ENCODE peak calls at places on chromosomes 4 and X, in five cellular contexts. H is GM23248, I is neural progenitor cell, K is PC-3, N is GM23338. J is an unnamed sample. For H3K27me3, the result is how much of the 10 kb centered on the place peaks cover.

GRCh38 chrX:31506360-31506759 is 434.5 kb upstream of the FTHL17 start:
- DNase-seq in H (no peak), I (no peak), K (no peak), N (peak), J (no peak)

GRCh38 chr4:45172636-45173035 is 446.3 kb upstream of the GNPDA2 start:
- DNase-seq in H (no peak), I (peak), K (no peak), N (peak), J (no peak)

GRCh38 chr4:113499696-113500095 is 261.8 kb downstream of the CAMK2D start:
- DNase-seq in H (peak), I (no peak), K (peak), N (no peak), J (no peak)

GRCh38 chr4:38131371-38132139 is 171.4 kb downstream of the PTTG2 start:
- DNase-seq in H (no peak), I (peak), K (no peak), N (peak), J (peak)

GRCh38 chr4:183286590-183287308 is 33.3 kb downstream of the CLDN22 start:
- DNase-seq in H (no peak), I (no peak), K (no peak), N (no peak), J (no peak)

GRCh38 chr4:94068712-94069111 is 139.0 kb upstream of the SMARCAD1 start:
- DNase-seq in H (no peak), I (no peak), K (no peak), N (peak), J (no peak)

GRCh38 chr4:189979196-189980047 is 38.8 kb downstream of the FRG1 start:
- DNase-seq in H (no peak), I (no peak), K (no peak), N (no peak), J (no peak)

GRCh38 chr4:74133786-74134499 is 24.0 kb upstream of the MTHFD2L start:
- DNase-seq in H (peak), I (peak), K (peak), N (peak), J (peak)

GRCh38 chr4:22991576-22991975 is 298.8 kb downstream of the GBA3 start:
- DNase-seq in H (peak), I (no peak), K (no peak), N (no peak), J (no peak)

GRCh38 chr4:80201326-80202151 is 4.2 kb downstream of the PRDM8 start:
- DNase-seq in H (peak), I (peak), K (no peak), N (peak), J (no peak)

GRCh38 chrX:22090181-22090580 is 58.1 kb downstream of the PHEX start:
- DNase-seq in H (peak), I (no peak), K (no peak), N (no peak), J (no peak)

GRCh38 chr4:68152411-68152810 is 22.7 kb upstream of the TMPRSS11F start:
- DNase-seq in H (no peak), I (no peak), K (peak), N (no peak), J (peak)

GRCh38 chrX:65516756-65517155 is 17.8 kb downstream of the LAS1L start:
- DNase-seq in H (no peak), I (no peak), K (no peak), N (no peak), J (no peak)

GRCh38 chr4:189081831-189082230 is 858.8 kb upstream of the FRG1 start:
- DNase-seq in H (peak), I (no peak), K (peak), N (no peak), J (no peak)

GRCh38 chr4:3684546-3684945 is 81.6 kb upstream of the ADRA2C start:
- DNase-seq in H (no peak), I (no peak), K (no peak), N (no peak), J (no peak)

GRCh38 chrX:24733111-24733510 is 39.4 kb downstream of the POLA1 start:
- DNase-seq in H (no peak), I (no peak), K (no peak), N (no peak), J (no peak)

GRCh38 chrX:132622130-132622529 is 133.3 kb upstream of the MBNL3 start:
- DNase-seq in H (peak), I (no peak), K (peak), N (no peak), J (no peak)

GRCh38 chrX:153884136-153885076 is 1.6 kb downstream of the L1CAM start:
- DNase-seq in H (no peak), I (no peak), K (peak), N (peak), J (no peak)

GRCh38 chrX:86806786-86807185 is 658.5 kb downstream of the DACH2 start:
- DNase-seq in H (peak), I (peak), K (peak), N (peak), J (peak)

GRCh38 chr4:76582074-76582816 is 147.2 kb downstream of the SHROOM3 start:
- DNase-seq in H (no peak), I (no peak), K (no peak), N (no peak), J (no peak)

GRCh38 chr4:113116414-113117345 is 67.2 kb downstream of the ANK2 start:
- DNase-seq in H (no peak), I (peak), K (no peak), N (peak), J (no peak)

GRCh38 chr4:188455353-188455752 is 316.1 kb downstream of the TRIML1 start:
- DNase-seq in H (no peak), I (no peak), K (no peak), N (no peak), J (no peak)

GRCh38 chrX:53435997-53436396 is 1.8 kb upstream of the HSD17B10 start:
- DNase-seq in H (peak), I (peak), K (peak), N (peak), J (peak)

GRCh38 chrX:39337461-39337860 is 536.2 kb downstream of the MID1IP1 start:
- DNase-seq in H (no peak), I (peak), K (no peak), N (no peak), J (no peak)

GRCh38 chr4:20109395-20109794 is 142.3 kb upstream of the SLIT2 start:
- DNase-seq in H (no peak), I (no peak), K (no peak), N (no peak), J (no peak)

GRCh38 chr4:30757357-30757756 is 37.2 kb downstream of the PCDH7 start:
- DNase-seq in H (peak), I (no peak), K (peak), N (no peak), J (no peak)

GRCh38 chrX:150362599-150363481 is at the start of gene MAMLD1:
- DNase-seq in H (peak), I (peak), K (peak), N (peak), J (peak)

GRCh38 chrX:131802836-131803626 is 220.1 kb upstream of the STK26 start:
- DNase-seq in H (no peak), I (no peak), K (peak), N (peak), J (peak)

GRCh38 chr4:26238782-26239647 is 81.8 kb upstream of the RBPJ start:
- DNase-seq in H (peak), I (peak), K (peak), N (peak), J (no peak)

GRCh38 chr4:79597266-79597665 is 189.2 kb upstream of the GK2 start:
- DNase-seq in H (peak), I (no peak), K (no peak), N (no peak), J (no peak)

GRCh38 chr4:182143822-182144620 is 99.2 kb upstream of the TENM3 start:
- DNase-seq in H (peak), I (peak), K (peak), N (peak), J (peak)

GRCh38 chr4:74793757-74794340 is 474 bp downstream of the BTC start:
- DNase-seq in H (peak), I (peak), K (peak), N (peak), J (peak)

GRCh38 chr4:477686-478085 is 21.3 kb downstream of the ZNF721 start:
- DNase-seq in H (no peak), I (no peak), K (no peak), N (no peak), J (no peak)

GRCh38 chr4:87079967-87080366 is 140.5 kb downstream of the KLHL8 start:
- DNase-seq in H (no peak), I (no peak), K (no peak), N (no peak), J (no peak)

GRCh38 chr4:87078987-87079469 is 141.4 kb downstream of the KLHL8 start:
- DNase-seq in H (peak), I (no peak), K (no peak), N (no peak), J (no peak)

GRCh38 chr4:87076690-87077358 is 142.0 kb downstream of the AFF1 start:
- DNase-seq in H (peak), I (no peak), K (no peak), N (no peak), J (no peak)

GRCh38 chr4:87075876-87076275 is 141.1 kb downstream of the AFF1 start:
- DNase-seq in H (no peak), I (no peak), K (no peak), N (peak), J (no peak)

GRCh38 chr4:87077834-87078585 is 142.4 kb downstream of the KLHL8 start:
- DNase-seq in H (peak), I (no peak), K (no peak), N (no peak), J (no peak)
- TF ChIP-seq EZH2phosphoT487 in H (no peak), I (no peak), K (no peak), N (no peak), J (no peak)

GRCh38 chr4:17781072-17781830 is at the start of gene FAM184B:
- DNase-seq in H (peak), I (peak), K (peak), N (peak), J (no peak)
- H3K27me3 ChIP-seq in H (under half), I (half or more), K (under half), N (half or more), J (under half)

GRCh38 chr4:8276358-8277240 is 7.0 kb downstream of the HTRA3 start:
- DNase-seq in H (peak), I (no peak), K (peak), N (no peak), J (no peak)
- TF ChIP-seq EZH2phosphoT487 in H (no peak), I (no peak), K (no peak), N (no peak), J (no peak)

DNA sequence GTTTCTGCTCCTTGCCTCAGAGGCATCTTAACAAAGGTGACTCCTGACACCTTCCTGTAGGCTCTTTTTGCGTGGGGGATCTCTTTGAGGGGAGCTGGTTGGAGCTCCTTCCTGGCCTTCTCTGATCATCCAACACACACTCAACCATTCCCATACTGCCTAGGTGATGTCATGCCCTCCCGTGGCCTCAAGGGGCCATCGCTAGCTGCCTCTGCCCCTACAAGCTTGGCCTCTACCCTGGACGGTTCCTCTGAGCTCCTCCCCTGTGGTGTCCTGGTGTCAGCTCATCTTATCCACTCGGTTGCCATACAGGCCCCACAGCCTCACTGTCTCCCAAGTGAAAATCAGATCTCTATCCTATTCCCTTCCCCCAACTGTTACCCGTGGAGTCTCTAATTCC is 13.7 kb upstream of the ZNF185 start:
- DNase-seq in H (no peak), I (no peak), K (no peak), N (peak), J (no peak)
- H3K27me3 ChIP-seq in H (under half), I (under half), K (under half), N (under half), J (under half)

DNA sequence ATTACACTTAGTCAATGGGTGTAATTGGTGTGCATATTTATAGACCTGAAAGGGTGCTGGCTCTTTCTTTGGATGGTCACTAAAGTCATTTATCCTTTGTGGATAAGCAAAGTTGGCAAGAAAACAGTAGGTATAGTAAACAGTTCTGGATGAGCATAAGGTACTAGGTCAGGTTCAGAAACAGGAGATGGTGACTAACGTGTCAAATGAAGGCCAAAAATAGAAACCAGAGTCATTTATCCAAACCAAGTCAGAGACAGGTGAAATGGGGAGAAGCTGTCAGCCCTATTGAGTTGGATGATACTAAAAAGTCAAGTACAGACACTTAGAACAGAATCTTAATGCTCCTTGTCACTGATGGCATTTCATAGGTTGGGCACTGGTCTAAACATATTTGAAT is 313.1 kb downstream of the KLHL13 start:
- DNase-seq in H (no peak), I (no peak), K (no peak), N (no peak), J (no peak)
- TF ChIP-seq EZH2phosphoT487 in H (no peak), I (no peak), K (no peak), N (no peak), J (no peak)

GRCh38 chrX:71173440-71173839 is 28.8 kb downstream of the NLGN3 start:
- DNase-seq in H (no peak), I (no peak), K (no peak), N (no peak), J (no peak)
- H3K27me3 ChIP-seq in H (under half), I (under half), K (under half), N (under half), J (under half)

DNA sequence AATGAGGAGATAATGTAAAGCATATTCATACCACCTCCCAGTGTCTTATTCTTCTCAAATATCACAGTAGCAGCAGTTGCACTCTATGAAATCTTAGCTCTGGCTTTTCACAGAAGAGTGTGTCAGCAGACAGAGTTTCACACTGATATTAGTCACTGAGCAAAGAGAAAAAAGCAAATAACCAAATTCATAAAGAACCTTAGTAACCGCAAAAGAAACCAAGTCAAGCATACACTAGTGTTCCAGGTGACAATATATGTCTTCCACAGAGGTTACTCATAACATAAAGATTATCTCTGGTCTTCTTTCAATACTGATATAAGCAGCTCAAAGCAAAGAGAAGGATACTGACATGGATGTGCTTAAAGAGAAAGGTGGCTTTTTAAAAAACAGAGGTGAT is 181.7 kb upstream of the EDNRA start:
- DNase-seq in H (no peak), I (no peak), K (peak), N (no peak), J (no peak)
- TF ChIP-seq EZH2phosphoT487 in H (no peak), I (no peak), K (no peak), N (no peak), J (no peak)

DNA sequence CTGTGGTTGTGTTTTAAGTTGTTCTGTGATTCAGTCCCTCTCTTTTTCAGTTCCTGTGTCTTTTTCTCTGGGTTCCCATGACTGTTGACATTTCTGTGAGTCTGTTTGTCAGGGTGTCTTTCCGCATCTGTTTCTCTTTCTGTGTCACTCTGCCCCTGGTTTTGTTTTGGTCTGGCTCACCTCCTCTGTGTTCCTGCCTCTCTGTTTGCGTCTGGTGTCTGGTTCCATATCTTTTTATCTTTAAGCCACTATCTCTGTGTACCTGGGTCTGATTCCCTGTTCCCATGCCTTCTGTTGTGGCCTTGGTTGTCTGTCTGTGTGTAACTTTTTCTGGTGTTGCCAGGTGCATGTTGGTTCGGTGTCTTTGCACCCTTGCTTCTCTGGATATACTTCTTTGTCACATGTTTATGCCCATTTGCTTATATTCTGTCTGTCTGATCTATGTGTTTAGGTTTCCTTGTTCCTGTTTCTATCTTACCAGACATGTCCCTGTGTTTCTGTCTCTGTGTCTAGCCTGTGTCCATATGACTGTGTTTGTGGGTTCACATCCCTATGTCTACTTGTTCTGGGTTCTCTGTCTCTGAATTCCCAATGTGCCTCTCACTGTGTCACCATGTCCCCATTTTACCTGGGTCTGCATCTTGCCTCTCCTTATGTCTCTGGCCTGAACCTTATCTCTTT is 50.2 kb downstream of the ITIH6 start:
- DNase-seq in H (no peak), I (no peak), K (no peak), N (no peak), J (no peak)
- H3K27me3 ChIP-seq in H (under half), I (under half), K (under half), N (under half), J (under half)

GRCh38 chrX:45164021-45164621 is 36.6 kb downstream of the DIPK2B start:
- DNase-seq in H (no peak), I (no peak), K (no peak), N (no peak), J (no peak)
- TF ChIP-seq EZH2phosphoT487 in H (no peak), I (no peak), K (no peak), N (no peak), J (no peak)

J was measured in MM.1S.